ENCODE peak calls at places on chromosomes 1 and 21, in eight cellular contexts. One of them, this sample, is unnamed.
A peak's percentile ranks its signal among the peaks of the same experiment; 100 is the strongest.

GRCh38 chr1:61992257-61992656 is 202.4 kb upstream of the L1TD1 start:
- DNase-seq in mammary epithelial cell: no peak
- DNase-seq in neural crest cell: no peak
- DNase-seq in Calu3: no peak
- DNase-seq in fibroblast of lung: no peak
- DNase-seq in GM12865: no peak
- DNase-seq in AG04449: no peak
- DNase-seq in AG04450: no peak
- DNase-seq in this sample: no peak

GRCh38 chr1:6517435-6517851 is 26.0 kb upstream of the PLEKHG5 start:
- DNase-seq in mammary epithelial cell: no peak
- DNase-seq in neural crest cell: no peak
- DNase-seq in Calu3: no peak
- DNase-seq in fibroblast of lung: no peak
- DNase-seq in GM12865: no peak
- DNase-seq in AG04449: no peak
- DNase-seq in AG04450: no peak
- DNase-seq in this sample: no peak

GRCh38 chr1:53294557-53294956 is 33.3 kb downstream of the LRP8 start:
- DNase-seq in mammary epithelial cell: peak; percentile 67
- DNase-seq in neural crest cell: no peak
- DNase-seq in Calu3: no peak
- DNase-seq in fibroblast of lung: peak; percentile 84
- DNase-seq in GM12865: peak; percentile 61
- DNase-seq in AG04449: peak; percentile 23
- DNase-seq in AG04450: peak; percentile 6
- DNase-seq in this sample: peak; percentile 62

GRCh38 chr1:211515090-211516023 is 23.4 kb upstream of the RD3 start:
- DNase-seq in mammary epithelial cell: peak; percentile 92
- DNase-seq in neural crest cell: peak; percentile 78
- DNase-seq in Calu3: peak; percentile 99
- DNase-seq in fibroblast of lung: peak; percentile 81
- DNase-seq in GM12865: peak; percentile 89
- DNase-seq in AG04449: no peak
- DNase-seq in AG04450: no peak
- DNase-seq in this sample: peak; percentile 81

GRCh38 chr1:41618066-41618825 is 133.8 kb upstream of the EDN2 start:
- DNase-seq in mammary epithelial cell: peak; percentile 62
- DNase-seq in neural crest cell: no peak
- DNase-seq in Calu3: peak; percentile 47
- DNase-seq in fibroblast of lung: peak; percentile 52
- DNase-seq in GM12865: no peak
- DNase-seq in AG04449: no peak
- DNase-seq in AG04450: no peak
- DNase-seq in this sample: no peak

GRCh38 chr1:167196185-167196584 is 24.5 kb upstream of the POU2F1 start:
- DNase-seq in mammary epithelial cell: peak; percentile 53
- DNase-seq in neural crest cell: no peak
- DNase-seq in Calu3: no peak
- DNase-seq in fibroblast of lung: peak; percentile 65
- DNase-seq in GM12865: no peak
- DNase-seq in AG04449: no peak
- DNase-seq in AG04450: no peak
- DNase-seq in this sample: no peak

GRCh38 chr1:167800241-167800640 is 78.5 kb downstream of the MPZL1 start:
- DNase-seq in mammary epithelial cell: no peak
- DNase-seq in neural crest cell: no peak
- DNase-seq in Calu3: no peak
- DNase-seq in fibroblast of lung: no peak
- DNase-seq in GM12865: no peak
- DNase-seq in AG04449: no peak
- DNase-seq in AG04450: no peak
- DNase-seq in this sample: no peak

GRCh38 chr1:165566091-165566490 is 22.3 kb downstream of the LRRC52 start:
- DNase-seq in mammary epithelial cell: no peak
- DNase-seq in neural crest cell: no peak
- DNase-seq in Calu3: no peak
- DNase-seq in fibroblast of lung: no peak
- DNase-seq in GM12865: no peak
- DNase-seq in AG04449: no peak
- DNase-seq in AG04450: no peak
- DNase-seq in this sample: no peak

GRCh38 chr1:155191904-155192303 is 15.8 kb downstream of the THBS3 start:
- DNase-seq in mammary epithelial cell: no peak
- DNase-seq in neural crest cell: no peak
- DNase-seq in Calu3: no peak
- DNase-seq in fibroblast of lung: no peak
- DNase-seq in GM12865: no peak
- DNase-seq in AG04449: no peak
- DNase-seq in AG04450: no peak
- DNase-seq in this sample: peak; percentile 25

GRCh38 chr21:45992311-45993209 is 11.0 kb downstream of the COL6A1 start:
- DNase-seq in mammary epithelial cell: no peak
- DNase-seq in neural crest cell: no peak
- DNase-seq in Calu3: no peak
- DNase-seq in fibroblast of lung: no peak
- DNase-seq in GM12865: no peak
- DNase-seq in AG04449: no peak
- DNase-seq in AG04450: no peak
- DNase-seq in this sample: peak; percentile 1

GRCh38 chr1:180198186-180198585 is 31.9 kb upstream of the LHX4 start:
- DNase-seq in mammary epithelial cell: peak; percentile 5
- DNase-seq in neural crest cell: no peak
- DNase-seq in Calu3: no peak
- DNase-seq in fibroblast of lung: no peak
- DNase-seq in GM12865: no peak
- DNase-seq in AG04449: no peak
- DNase-seq in AG04450: no peak
- DNase-seq in this sample: no peak

GRCh38 chr1:205429742-205430464 is 8.0 kb upstream of the LEMD1 start:
- DNase-seq in mammary epithelial cell: no peak
- DNase-seq in neural crest cell: no peak
- DNase-seq in Calu3: no peak
- DNase-seq in fibroblast of lung: no peak
- DNase-seq in GM12865: no peak
- DNase-seq in AG04449: no peak
- DNase-seq in AG04450: no peak
- DNase-seq in this sample: no peak

GRCh38 chr1:50295553-50295952 is 127.7 kb downstream of the DMRTA2 start:
- DNase-seq in mammary epithelial cell: no peak
- DNase-seq in neural crest cell: no peak
- DNase-seq in Calu3: no peak
- DNase-seq in fibroblast of lung: no peak
- DNase-seq in GM12865: no peak
- DNase-seq in AG04449: no peak
- DNase-seq in AG04450: no peak
- DNase-seq in this sample: no peak

GRCh38 chr1:180927348-180927747 is 14.7 kb downstream of the KIAA1614 start:
- DNase-seq in mammary epithelial cell: no peak
- DNase-seq in neural crest cell: no peak
- DNase-seq in Calu3: no peak
- DNase-seq in fibroblast of lung: no peak
- DNase-seq in GM12865: no peak
- DNase-seq in AG04449: no peak
- DNase-seq in AG04450: no peak
- DNase-seq in this sample: no peak

GRCh38 chr1:66214901-66215300 is 319.1 kb upstream of the SGIP1 start:
- DNase-seq in mammary epithelial cell: no peak
- DNase-seq in neural crest cell: no peak
- DNase-seq in Calu3: no peak
- DNase-seq in fibroblast of lung: no peak
- DNase-seq in GM12865: peak; percentile 15
- DNase-seq in AG04449: no peak
- DNase-seq in AG04450: no peak
- DNase-seq in this sample: peak; percentile 22

GRCh38 chr1:156892190-156893047 is 1.1 kb upstream of the PEAR1 start:
- DNase-seq in mammary epithelial cell: peak; percentile 61
- DNase-seq in neural crest cell: peak; percentile 98
- DNase-seq in Calu3: peak; percentile 96
- DNase-seq in fibroblast of lung: peak; percentile 82
- DNase-seq in GM12865: peak; percentile 84
- DNase-seq in AG04449: no peak
- DNase-seq in AG04450: peak; percentile 68
- DNase-seq in this sample: peak; percentile 95

GRCh38 chr1:168989985-168990384 is 116.5 kb upstream of the ATP1B1 start:
- DNase-seq in mammary epithelial cell: no peak
- DNase-seq in neural crest cell: no peak
- DNase-seq in Calu3: no peak
- DNase-seq in fibroblast of lung: no peak
- DNase-seq in GM12865: no peak
- DNase-seq in AG04449: no peak
- DNase-seq in AG04450: no peak
- DNase-seq in this sample: no peak

GRCh38 chr1:44827197-44828002 is 15.7 kb downstream of the PTCH2 start:
- DNase-seq in mammary epithelial cell: no peak
- DNase-seq in neural crest cell: no peak
- DNase-seq in Calu3: no peak
- DNase-seq in fibroblast of lung: no peak
- DNase-seq in GM12865: no peak
- DNase-seq in AG04449: no peak
- DNase-seq in AG04450: no peak
- DNase-seq in this sample: no peak

GRCh38 chr1:81410351-81410750 is 390.4 kb upstream of the ADGRL2 start:
- DNase-seq in mammary epithelial cell: no peak
- DNase-seq in neural crest cell: no peak
- DNase-seq in Calu3: no peak
- DNase-seq in fibroblast of lung: no peak
- DNase-seq in GM12865: no peak
- DNase-seq in AG04449: no peak
- DNase-seq in AG04450: no peak
- DNase-seq in this sample: no peak

GRCh38 chr1:9573723-9574122 is 15.0 kb upstream of the TMEM201 start:
- DNase-seq in mammary epithelial cell: no peak
- DNase-seq in neural crest cell: no peak
- DNase-seq in Calu3: no peak
- DNase-seq in fibroblast of lung: no peak
- DNase-seq in GM12865: peak; percentile 65
- DNase-seq in AG04449: no peak
- DNase-seq in AG04450: no peak
- DNase-seq in this sample: no peak

GRCh38 chr1:44839561-44839960 is 3.5 kb downstream of the PTCH2 start:
- DNase-seq in mammary epithelial cell: no peak
- DNase-seq in neural crest cell: no peak
- DNase-seq in Calu3: no peak
- DNase-seq in fibroblast of lung: no peak
- DNase-seq in GM12865: no peak
- DNase-seq in AG04449: no peak
- DNase-seq in AG04450: no peak
- DNase-seq in this sample: no peak

GRCh38 chr1:175338447-175339135 is 146.0 kb upstream of the KIAA0040 start:
- DNase-seq in mammary epithelial cell: no peak
- DNase-seq in neural crest cell: peak; percentile 51
- DNase-seq in Calu3: peak; percentile 66
- DNase-seq in fibroblast of lung: no peak
- DNase-seq in GM12865: peak; percentile 71
- DNase-seq in AG04449: no peak
- DNase-seq in AG04450: no peak
- DNase-seq in this sample: peak; percentile 79
- TF ChIP-seq CTCF in mammary epithelial cell: peak; percentile 46
- TF ChIP-seq CTCF in neural crest cell: peak; percentile 64
- TF ChIP-seq CTCF in Calu3: peak; percentile 63
- TF ChIP-seq CTCF in fibroblast of lung: peak; percentile 5
- TF ChIP-seq CTCF in GM12865: peak; percentile 74
- TF ChIP-seq CTCF in AG04449: no peak
- TF ChIP-seq CTCF in AG04450: peak; percentile 28
- TF ChIP-seq CTCF in this sample: peak; percentile 80

GRCh38 chr1:82562448-82562847 is 761.7 kb downstream of the ADGRL2 start:
- DNase-seq in mammary epithelial cell: no peak
- DNase-seq in neural crest cell: no peak
- DNase-seq in Calu3: no peak
- DNase-seq in fibroblast of lung: peak; percentile 1
- DNase-seq in GM12865: no peak
- DNase-seq in AG04449: no peak
- DNase-seq in AG04450: no peak
- DNase-seq in this sample: no peak

GRCh38 chr1:82564338-82564737 is 763.6 kb downstream of the ADGRL2 start:
- DNase-seq in mammary epithelial cell: no peak
- DNase-seq in neural crest cell: no peak
- DNase-seq in Calu3: no peak
- DNase-seq in fibroblast of lung: no peak
- DNase-seq in GM12865: no peak
- DNase-seq in AG04449: no peak
- DNase-seq in AG04450: no peak
- DNase-seq in this sample: no peak

GRCh38 chr1:82567308-82567707 is 766.6 kb downstream of the ADGRL2 start:
- DNase-seq in mammary epithelial cell: no peak
- DNase-seq in neural crest cell: no peak
- DNase-seq in Calu3: no peak
- DNase-seq in fibroblast of lung: peak; percentile 11
- DNase-seq in GM12865: no peak
- DNase-seq in AG04449: no peak
- DNase-seq in AG04450: no peak
- DNase-seq in this sample: no peak

GRCh38 chr1:82565546-82565945 is 764.8 kb downstream of the ADGRL2 start:
- DNase-seq in mammary epithelial cell: peak; percentile 75
- DNase-seq in neural crest cell: no peak
- DNase-seq in Calu3: peak; percentile 9
- DNase-seq in fibroblast of lung: peak; percentile 92
- DNase-seq in GM12865: no peak
- DNase-seq in AG04449: peak; percentile 24
- DNase-seq in AG04450: no peak
- DNase-seq in this sample: no peak

DNA sequence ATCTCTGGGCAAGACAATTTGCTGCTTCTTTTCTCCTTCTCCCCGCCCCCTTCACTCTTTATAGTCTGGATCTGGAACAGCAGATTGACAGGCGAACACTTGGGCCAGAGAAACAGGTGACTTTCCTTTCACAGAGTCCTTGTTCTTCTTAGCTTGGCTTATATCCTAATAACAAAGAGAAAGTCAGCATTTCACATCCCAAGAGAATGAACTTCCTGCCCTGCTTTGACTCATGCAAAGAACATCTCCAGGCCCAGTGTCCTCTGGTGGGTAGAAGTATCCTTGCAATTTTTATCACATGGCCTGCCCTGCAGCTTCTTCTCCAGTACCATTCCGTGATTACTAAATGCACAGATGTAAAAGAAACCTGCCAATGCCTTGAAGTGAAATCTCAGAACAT is 764.4 kb downstream of the ADGRL2 start:
- DNase-seq in mammary epithelial cell: peak; percentile 75
- DNase-seq in neural crest cell: no peak
- DNase-seq in Calu3: peak; percentile 3
- DNase-seq in fibroblast of lung: peak; percentile 91
- DNase-seq in GM12865: no peak
- DNase-seq in AG04449: peak; percentile 49
- DNase-seq in AG04450: no peak
- DNase-seq in this sample: no peak
- TF ChIP-seq CTCF in mammary epithelial cell: peak; percentile 36
- TF ChIP-seq CTCF in neural crest cell: no peak
- TF ChIP-seq CTCF in Calu3: no peak
- TF ChIP-seq CTCF in fibroblast of lung: peak; percentile 21
- TF ChIP-seq CTCF in GM12865: no peak
- TF ChIP-seq CTCF in AG04449: peak; percentile 6
- TF ChIP-seq CTCF in AG04450: no peak
- TF ChIP-seq CTCF in this sample: no peak

GRCh38 chr1:26541816-26542711 is 12.5 kb downstream of the RPS6KA1 start:
- DNase-seq in mammary epithelial cell: peak; percentile 92
- DNase-seq in neural crest cell: peak; percentile 44
- DNase-seq in Calu3: peak; percentile 45
- DNase-seq in fibroblast of lung: no peak
- DNase-seq in GM12865: peak; percentile 94
- DNase-seq in AG04449: no peak
- DNase-seq in AG04450: peak; percentile 21
- DNase-seq in this sample: peak; percentile 96
- TF ChIP-seq CTCF in mammary epithelial cell: peak; percentile 31
- TF ChIP-seq CTCF in neural crest cell: peak; percentile 56
- TF ChIP-seq CTCF in Calu3: no peak
- TF ChIP-seq CTCF in fibroblast of lung: no peak
- TF ChIP-seq CTCF in GM12865: peak; percentile 71
- TF ChIP-seq CTCF in AG04449: peak; percentile 33
- TF ChIP-seq CTCF in AG04450: peak; percentile 39
- TF ChIP-seq CTCF in this sample: peak; percentile 81

GRCh38 chr1:43152866-43153265 is 19.2 kb downstream of the EBNA1BP2 start:
- DNase-seq in mammary epithelial cell: peak; percentile 88
- DNase-seq in neural crest cell: no peak
- DNase-seq in Calu3: no peak
- DNase-seq in fibroblast of lung: peak; percentile 1
- DNase-seq in GM12865: peak; percentile 6
- DNase-seq in AG04449: no peak
- DNase-seq in AG04450: no peak
- DNase-seq in this sample: no peak
- TF ChIP-seq CTCF in mammary epithelial cell: peak; percentile 20
- TF ChIP-seq CTCF in neural crest cell: no peak
- TF ChIP-seq CTCF in Calu3: no peak
- TF ChIP-seq CTCF in fibroblast of lung: no peak
- TF ChIP-seq CTCF in GM12865: no peak
- TF ChIP-seq CTCF in AG04449: no peak
- TF ChIP-seq CTCF in AG04450: no peak
- TF ChIP-seq CTCF in this sample: no peak